ENCODE peak calls at places on chromosomes 6 and 20, in five cellular contexts. B is H1, Y is A549, E is K562, V is HepG2. T is an unnamed sample.

GRCh38 chr6:14472964-14473363 is 355.4 kb downstream of the CD83 start:
- DNase-seq in B (no peak), Y (no peak), E (peak; percentile 33), V (no peak), T (no peak)

GRCh38 chr6:105601541-105602174 is 198.8 kb upstream of the PREP start:
- DNase-seq in B (no peak), Y (peak; percentile 51), E (no peak), V (peak; percentile 36), T (no peak)

GRCh38 chr20:24657211-24657610 is 187.8 kb downstream of the SYNDIG1 start:
- DNase-seq in B (no peak), Y (peak; percentile 38), E (peak; percentile 12), V (no peak), T (no peak)

GRCh38 chr6:108002365-108003221 is 44.6 kb upstream of the SEC63 start:
- DNase-seq in B (no peak), Y (peak; percentile 18), E (no peak), V (peak; percentile 98), T (no peak)

GRCh38 chr6:87342829-87343228 is 1.8 kb upstream of the C6orf163 start:
- DNase-seq in B (no peak), Y (no peak), E (no peak), V (peak; percentile 73), T (no peak)

GRCh38 chr20:63293866-63294535 is 1.0 kb downstream of the COL20A1 start:
- DNase-seq in B (no peak), Y (no peak), E (no peak), V (no peak), T (peak; percentile 75)

GRCh38 chr6:34531580-34532201 is 24.4 kb downstream of the SPDEF start:
- DNase-seq in B (peak; percentile 57), Y (no peak), E (peak; percentile 58), V (no peak), T (no peak)

GRCh38 chr6:35678021-35678654 is 10.6 kb downstream of the FKBP5 start:
- DNase-seq in B (no peak), Y (no peak), E (no peak), V (no peak), T (no peak)

GRCh38 chr6:135195522-135195921 is 14.4 kb downstream of the MYB start:
- DNase-seq in B (no peak), Y (no peak), E (no peak), V (no peak), T (no peak)

GRCh38 chr6:79710127-79710526 is 79.0 kb downstream of the SH3BGRL2 start:
- DNase-seq in B (no peak), Y (no peak), E (no peak), V (no peak), T (no peak)

GRCh38 chr6:52731719-52732118 is 31.6 kb downstream of the GSTA2 start:
- DNase-seq in B (no peak), Y (no peak), E (no peak), V (no peak), T (no peak)

GRCh38 chr20:25054995-25055629 is 2.8 kb downstream of the ACSS1 start:
- DNase-seq in B (no peak), Y (no peak), E (peak; percentile 23), V (peak; percentile 80), T (no peak)

GRCh38 chr6:30156262-30156599 is 4.8 kb downstream of the TRIM10 start:
- DNase-seq in B (no peak), Y (peak; percentile 25), E (peak; percentile 65), V (peak; percentile 49), T (no peak)

GRCh38 chr6:135759831-135760230 is 91.7 kb upstream of the PDE7B start:
- DNase-seq in B (peak; percentile 2), Y (peak; percentile 10), E (no peak), V (peak; percentile 24), T (no peak)

GRCh38 chr6:29762781-29763214 is 39.6 kb downstream of the HLA-F start:
- DNase-seq in B (no peak), Y (no peak), E (no peak), V (no peak), T (no peak)

GRCh38 chr20:23396961-23397620 is 24.2 kb downstream of the NAPB start:
- DNase-seq in B (no peak), Y (no peak), E (no peak), V (no peak), T (no peak)

GRCh38 chr6:142945071-142945445 is at the start of gene HIVEP2:
- DNase-seq in B (no peak), Y (peak; percentile 36), E (peak; percentile 66), V (peak; percentile 78), T (peak; percentile 80)

GRCh38 chr6:64483956-64484499 is 848.4 kb downstream of the PHF3 start:
- DNase-seq in B (no peak), Y (no peak), E (no peak), V (no peak), T (no peak)

GRCh38 chr6:107704377-107705013 is 119.6 kb downstream of the SCML4 start:
- DNase-seq in B (no peak), Y (peak; percentile 9), E (peak; percentile 63), V (peak; percentile 29), T (peak; percentile 69)

GRCh38 chr6:160121981-160122380 is 366 bp downstream of the SLC22A1 start:
- DNase-seq in B (no peak), Y (no peak), E (no peak), V (no peak), T (no peak)

GRCh38 chr20:61988665-61989064 is 77.0 kb downstream of the TAF4 start:
- DNase-seq in B (no peak), Y (no peak), E (no peak), V (no peak), T (no peak)

GRCh38 chr6:119172813-119173212 is 94.3 kb upstream of the FAM184A start:
- DNase-seq in B (no peak), Y (no peak), E (no peak), V (peak; percentile 67), T (no peak)

GRCh38 chr20:4871486-4871885 is 129.8 kb downstream of the SLC23A2 start:
- DNase-seq in B (no peak), Y (no peak), E (no peak), V (no peak), T (no peak)

GRCh38 chr6:34484899-34485298 is 19.0 kb downstream of the PACSIN1 start:
- DNase-seq in B (no peak), Y (no peak), E (peak; percentile 75), V (no peak), T (no peak)

GRCh38 chr20:57482796-57483195 is 42.1 kb downstream of the CTCFL start:
- DNase-seq in B (no peak), Y (no peak), E (no peak), V (no peak), T (no peak)

GRCh38 chr20:57482148-57482547 is 42.8 kb downstream of the CTCFL start:
- DNase-seq in B (no peak), Y (no peak), E (no peak), V (no peak), T (no peak)

GRCh38 chr20:57483287-57484050 is 41.5 kb downstream of the CTCFL start:
- DNase-seq in B (no peak), Y (no peak), E (no peak), V (no peak), T (no peak)

GRCh38 chr20:57485770-57486169 is 39.2 kb downstream of the CTCFL start:
- DNase-seq in B (no peak), Y (no peak), E (no peak), V (no peak), T (no peak)

DNA sequence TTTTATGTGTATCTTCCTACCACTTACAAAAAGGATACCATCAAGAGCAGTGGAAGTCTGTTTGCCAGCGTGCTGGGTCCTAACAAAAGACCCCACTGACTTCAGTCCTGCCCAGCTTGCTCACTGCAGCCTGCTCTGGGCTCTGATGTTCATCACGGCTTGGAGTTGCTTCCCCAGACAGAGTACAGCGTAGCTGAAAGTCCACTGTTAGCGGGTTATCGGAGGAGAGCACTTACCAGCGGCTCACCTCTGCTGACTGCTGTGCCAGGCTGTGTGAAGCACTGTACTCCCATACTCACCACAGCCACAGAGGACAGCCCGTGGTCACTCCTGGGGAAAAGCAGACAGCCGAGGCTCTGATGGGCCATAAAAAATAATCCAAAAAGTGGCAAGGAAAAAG is 40.2 kb downstream of the CTCFL start:
- DNase-seq in B (no peak), Y (no peak), E (no peak), V (no peak), T (no peak)
- TF ChIP-seq EP300 in B (no peak), Y (no peak), E (no peak), V (no peak), T (no peak)

GRCh38 chr6:101738481-101738880 is 345.0 kb downstream of the GRIK2 start:
- DNase-seq in B (no peak), Y (no peak), E (no peak), V (no peak), T (no peak)

GRCh38 chr6:101747160-101747559 is 353.7 kb downstream of the GRIK2 start:
- DNase-seq in B (no peak), Y (no peak), E (no peak), V (no peak), T (no peak)

GRCh38 chr6:101740631-101741030 is 347.1 kb downstream of the GRIK2 start:
- DNase-seq in B (no peak), Y (no peak), E (no peak), V (no peak), T (no peak)

DNA sequence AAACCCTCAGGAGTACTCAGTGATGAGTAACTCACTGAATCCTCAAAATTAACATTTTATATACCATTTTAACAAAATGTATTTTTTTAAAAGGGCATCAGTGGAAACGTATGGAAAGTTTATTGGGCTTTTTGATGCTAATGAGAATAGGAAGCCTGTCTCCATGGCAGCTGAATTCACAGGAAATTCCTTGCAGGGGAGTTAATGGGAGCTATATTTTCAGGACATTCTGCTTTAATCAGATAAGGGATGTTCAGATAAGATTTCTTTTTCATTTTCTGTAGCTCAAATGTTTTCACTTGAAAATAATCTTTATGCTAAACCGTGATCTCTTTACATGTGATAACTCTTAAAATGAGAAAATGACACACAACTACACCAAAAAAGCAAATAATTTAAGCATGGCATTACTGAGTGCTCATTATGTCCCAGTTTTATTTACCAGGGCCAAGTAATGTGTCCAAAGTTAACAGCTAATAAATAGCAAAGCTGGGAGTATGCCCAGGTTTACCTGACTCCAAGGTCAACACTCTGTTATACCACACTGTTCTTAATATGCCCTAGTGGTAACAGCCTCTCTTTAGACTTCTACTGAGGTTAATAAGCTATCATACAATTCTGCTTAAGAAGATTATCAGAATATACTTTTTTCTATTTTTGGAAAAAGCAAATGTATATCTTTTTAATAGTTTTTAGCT is 348.1 kb downstream of the GRIK2 start:
- DNase-seq in B (no peak), Y (no peak), E (no peak), V (no peak), T (no peak)
- TF ChIP-seq CHD2 in B (no peak), Y (no peak), E (no peak), V (no peak), T (no peak)

GRCh38 chr6:161222706-161223234 is 51.1 kb downstream of the AGPAT4 start:
- DNase-seq in B (no peak), Y (no peak), E (no peak), V (no peak), T (no peak)

GRCh38 chr6:161225677-161226004 is 48.2 kb downstream of the AGPAT4 start:
- DNase-seq in B (no peak), Y (no peak), E (no peak), V (no peak), T (no peak)

GRCh38 chr6:161226005-161226964 is 47.6 kb downstream of the AGPAT4 start:
- DNase-seq in B (no peak), Y (no peak), E (peak; percentile 91), V (no peak), T (no peak)

GRCh38 chr6:161227004-161227950 is 46.6 kb downstream of the AGPAT4 start:
- DNase-seq in B (no peak), Y (no peak), E (no peak), V (no peak), T (no peak)

GRCh38 chr6:161223646-161224045 is 50.2 kb downstream of the AGPAT4 start:
- DNase-seq in B (no peak), Y (no peak), E (no peak), V (no peak), T (no peak)
- TF ChIP-seq EP300 in B (no peak), Y (no peak), E (no peak), V (no peak), T (no peak)

GRCh38 chr6:70889270-70889669 is 67.6 kb downstream of the B3GAT2 start:
- DNase-seq in B (no peak), Y (no peak), E (no peak), V (no peak), T (no peak)
- TF ChIP-seq CHD2 in B (no peak), Y (no peak), E (no peak), V (no peak), T (no peak)